ENCODE peak calls at places on chromosome 15, in four cellular contexts. One of them, this sample, is unnamed.

GRCh38 chr15:56737791-56738190 is 4.5 kb upstream of the ZNF280D start:
- DNase-seq in kidney epithelial cell: no peak
- DNase-seq in fibroblast of mammary gland: no peak
- DNase-seq in endothelial cell of umbilical vein: peak; percentile 43
- DNase-seq in this sample: no peak

GRCh38 chr15:44066211-44066827 is 128.8 kb downstream of the FRMD5 start:
- DNase-seq in kidney epithelial cell: peak; percentile 19
- DNase-seq in fibroblast of mammary gland: peak; percentile 75
- DNase-seq in endothelial cell of umbilical vein: peak; percentile 87
- DNase-seq in this sample: peak; percentile 83

GRCh38 chr15:76163429-76164020 is 103.7 kb downstream of the TMEM266 start:
- DNase-seq in kidney epithelial cell: no peak
- DNase-seq in endothelial cell of umbilical vein: no peak
- DNase-seq in fibroblast of mammary gland: peak; percentile 77
- DNase-seq in this sample: peak; percentile 85

GRCh38 chr15:99110581-99111320 is 5.9 kb downstream of the SYNM start:
- DNase-seq in endothelial cell of umbilical vein: no peak
- DNase-seq in kidney epithelial cell: no peak
- DNase-seq in fibroblast of mammary gland: no peak
- DNase-seq in this sample: no peak

GRCh38 chr15:62624541-62625399 is 417.8 kb upstream of the TPM1 start:
- DNase-seq in fibroblast of mammary gland: peak; percentile 92
- DNase-seq in endothelial cell of umbilical vein: no peak
- DNase-seq in kidney epithelial cell: peak; percentile 60
- DNase-seq in this sample: peak; percentile 37

GRCh38 chr15:89385596-89386242 is 51.1 kb upstream of the POLG start:
- DNase-seq in fibroblast of mammary gland: peak; percentile 8
- DNase-seq in endothelial cell of umbilical vein: no peak
- DNase-seq in kidney epithelial cell: no peak
- DNase-seq in this sample: peak; percentile 35

GRCh38 chr15:90664650-90665287 is 52.4 kb upstream of the BLM start:
- DNase-seq in fibroblast of mammary gland: peak; percentile 51
- DNase-seq in kidney epithelial cell: no peak
- DNase-seq in endothelial cell of umbilical vein: peak; percentile 28
- DNase-seq in this sample: peak; percentile 58

GRCh38 chr15:29403778-29404177 is 134.2 kb upstream of the NSMCE3 start:
- DNase-seq in fibroblast of mammary gland: no peak
- DNase-seq in endothelial cell of umbilical vein: no peak
- DNase-seq in kidney epithelial cell: no peak
- DNase-seq in this sample: no peak

GRCh38 chr15:52289629-52290081 is 5.9 kb downstream of the MYO5C start:
- DNase-seq in endothelial cell of umbilical vein: no peak
- DNase-seq in kidney epithelial cell: no peak
- DNase-seq in fibroblast of mammary gland: no peak
- DNase-seq in this sample: no peak

GRCh38 chr15:26260517-26261133 is 397.5 kb upstream of the ATP10A start:
- DNase-seq in kidney epithelial cell: no peak
- DNase-seq in endothelial cell of umbilical vein: no peak
- DNase-seq in fibroblast of mammary gland: peak; percentile 27
- DNase-seq in this sample: peak; percentile 17

GRCh38 chr15:92733934-92734521 is 78.5 kb upstream of the FAM174B start:
- DNase-seq in kidney epithelial cell: no peak
- DNase-seq in fibroblast of mammary gland: peak; percentile 32
- DNase-seq in endothelial cell of umbilical vein: peak; percentile 34
- DNase-seq in this sample: peak; percentile 23

GRCh38 chr15:42619641-42620371 is 44.4 kb downstream of the STARD9 start:
- DNase-seq in endothelial cell of umbilical vein: no peak
- DNase-seq in fibroblast of mammary gland: no peak
- DNase-seq in kidney epithelial cell: no peak
- DNase-seq in this sample: no peak

GRCh38 chr15:36415643-36416042 is 163.8 kb upstream of the CDIN1 start:
- DNase-seq in kidney epithelial cell: no peak
- DNase-seq in endothelial cell of umbilical vein: no peak
- DNase-seq in fibroblast of mammary gland: peak; percentile 75
- DNase-seq in this sample: peak; percentile 80

GRCh38 chr15:62841269-62841628 is 201.3 kb upstream of the TPM1 start:
- DNase-seq in fibroblast of mammary gland: no peak
- DNase-seq in kidney epithelial cell: no peak
- DNase-seq in endothelial cell of umbilical vein: no peak
- DNase-seq in this sample: no peak

GRCh38 chr15:31278056-31278445 is 48.6 kb upstream of the KLF13 start:
- DNase-seq in kidney epithelial cell: no peak
- DNase-seq in endothelial cell of umbilical vein: no peak
- DNase-seq in fibroblast of mammary gland: no peak
- DNase-seq in this sample: no peak

GRCh38 chr15:34890424-34890823 is 79.1 kb downstream of the AQR start:
- DNase-seq in fibroblast of mammary gland: peak; percentile 42
- DNase-seq in kidney epithelial cell: no peak
- DNase-seq in endothelial cell of umbilical vein: no peak
- DNase-seq in this sample: no peak

GRCh38 chr15:67862771-67863441 is 23.1 kb upstream of the RNU6-1 start:
- DNase-seq in fibroblast of mammary gland: no peak
- DNase-seq in kidney epithelial cell: no peak
- DNase-seq in endothelial cell of umbilical vein: no peak
- DNase-seq in this sample: no peak

GRCh38 chr15:56608140-56608778 is 125.0 kb downstream of the ZNF280D start:
- DNase-seq in kidney epithelial cell: no peak
- DNase-seq in endothelial cell of umbilical vein: no peak
- DNase-seq in fibroblast of mammary gland: no peak
- DNase-seq in this sample: no peak

DNA sequence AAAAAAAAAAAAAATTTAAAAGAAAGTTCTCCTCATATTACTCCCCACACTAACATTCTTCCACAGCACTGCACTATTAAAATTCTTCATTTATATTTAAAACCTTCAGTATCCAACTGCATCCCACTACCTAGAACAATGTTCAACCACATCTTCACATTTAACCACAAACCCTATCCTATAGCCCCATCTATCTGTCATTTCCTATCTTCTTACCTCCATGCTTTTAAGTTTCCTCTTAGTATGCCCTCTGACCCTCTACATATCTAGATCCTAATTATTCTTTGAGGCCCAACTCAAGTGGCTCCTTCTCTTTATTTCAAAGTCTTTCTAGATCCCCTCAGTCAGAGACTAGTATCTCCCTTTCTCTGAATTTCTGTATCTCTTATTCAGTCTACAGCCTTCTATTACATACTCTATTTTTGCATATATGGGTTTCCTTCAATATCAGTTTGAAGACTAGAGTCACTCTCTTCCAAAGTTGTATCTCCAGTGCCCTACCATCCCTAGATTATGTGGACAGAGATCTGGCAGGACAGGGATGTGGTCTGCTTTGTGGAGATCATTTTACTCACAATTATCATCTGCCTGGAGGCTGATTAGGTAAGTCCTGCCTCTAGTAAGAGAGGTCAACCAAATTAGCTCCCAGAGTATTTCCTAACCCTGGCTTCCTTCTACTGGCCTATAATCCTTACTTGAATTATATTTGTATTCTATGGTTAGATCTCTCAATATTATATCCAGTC is 1.4 kb downstream of the CIAO2A start:
- DNase-seq in fibroblast of mammary gland: no peak
- DNase-seq in kidney epithelial cell: no peak
- DNase-seq in endothelial cell of umbilical vein: no peak
- DNase-seq in this sample: no peak
- H3K4me3 ChIP-seq in fibroblast of mammary gland: peak overlapping the region; percentile 79
- H3K4me3 ChIP-seq in kidney epithelial cell: no peak overlapping the region
- H3K4me3 ChIP-seq in endothelial cell of umbilical vein: peak overlapping the region; percentile 87
- H3K4me3 ChIP-seq in this sample: no peak overlapping the region

GRCh38 chr15:40564591-40565332 is at the start of gene CCDC32:
- DNase-seq in fibroblast of mammary gland: peak; percentile 98
- DNase-seq in kidney epithelial cell: peak; percentile 98
- DNase-seq in endothelial cell of umbilical vein: peak; percentile 99
- DNase-seq in this sample: peak; percentile 98

GRCh38 chr15:40569139-40569953 is at the start of gene RPUSD2:
- DNase-seq in endothelial cell of umbilical vein: peak; percentile 92
- DNase-seq in kidney epithelial cell: peak; percentile 60
- DNase-seq in fibroblast of mammary gland: peak; percentile 89
- DNase-seq in this sample: peak; percentile 92

GRCh38 chr15:40565333-40566238 is 744 bp upstream of the CCDC32 start:
- DNase-seq in fibroblast of mammary gland: no peak
- DNase-seq in kidney epithelial cell: no peak
- DNase-seq in endothelial cell of umbilical vein: no peak
- DNase-seq in this sample: no peak

GRCh38 chr15:40562691-40563090 is 2.2 kb downstream of the CCDC32 start:
- DNase-seq in fibroblast of mammary gland: no peak
- DNase-seq in endothelial cell of umbilical vein: no peak
- DNase-seq in kidney epithelial cell: no peak
- DNase-seq in this sample: no peak

GRCh38 chr15:40567111-40567510 is 2.0 kb upstream of the RPUSD2 start:
- DNase-seq in fibroblast of mammary gland: no peak
- DNase-seq in endothelial cell of umbilical vein: peak; percentile 13
- DNase-seq in kidney epithelial cell: no peak
- DNase-seq in this sample: peak; percentile 25
- TF ChIP-seq CTCF in fibroblast of mammary gland: no peak
- TF ChIP-seq CTCF in endothelial cell of umbilical vein: peak; percentile 23
- TF ChIP-seq CTCF in kidney epithelial cell: peak; percentile 28
- TF ChIP-seq CTCF in this sample: peak; percentile 29

GRCh38 chr15:49421991-49422390 is 1.1 kb upstream of the FGF7 start:
- DNase-seq in kidney epithelial cell: no peak
- DNase-seq in fibroblast of mammary gland: peak; percentile 82
- DNase-seq in endothelial cell of umbilical vein: peak; percentile 65
- DNase-seq in this sample: peak; percentile 81
- H3K4me3 ChIP-seq in kidney epithelial cell: no peak overlapping the region
- H3K4me3 ChIP-seq in fibroblast of mammary gland: no peak overlapping the region
- H3K4me3 ChIP-seq in endothelial cell of umbilical vein: peak overlapping the region; percentile 9
- H3K4me3 ChIP-seq in this sample: no peak overlapping the region

GRCh38 chr15:66505430-66505811 is 295 bp downstream of the ZWILCH start:
- DNase-seq in endothelial cell of umbilical vein: no peak
- DNase-seq in kidney epithelial cell: no peak
- DNase-seq in fibroblast of mammary gland: peak; percentile 63
- DNase-seq in this sample: peak; percentile 65

GRCh38 chr15:66503780-66504562 is 684 bp downstream of the RPL4 start:
- DNase-seq in kidney epithelial cell: no peak
- DNase-seq in fibroblast of mammary gland: peak; percentile 22
- DNase-seq in endothelial cell of umbilical vein: peak; percentile 24
- DNase-seq in this sample: no peak

GRCh38 chr15:66502491-66502890 is 2.2 kb downstream of the RPL4 start:
- DNase-seq in endothelial cell of umbilical vein: no peak
- DNase-seq in fibroblast of mammary gland: no peak
- DNase-seq in kidney epithelial cell: no peak
- DNase-seq in this sample: no peak

GRCh38 chr15:66505818-66506217 is 692 bp downstream of the ZWILCH start:
- DNase-seq in endothelial cell of umbilical vein: no peak
- DNase-seq in fibroblast of mammary gland: no peak
- DNase-seq in kidney epithelial cell: no peak
- DNase-seq in this sample: no peak

GRCh38 chr15:66504563-66505429 is at the start of the genes RPL4 and ZWILCH:
- DNase-seq in fibroblast of mammary gland: peak; percentile 86
- DNase-seq in endothelial cell of umbilical vein: peak; percentile 86
- DNase-seq in kidney epithelial cell: peak; percentile 63
- DNase-seq in this sample: peak; percentile 93
- TF ChIP-seq CTCF in fibroblast of mammary gland: no peak
- TF ChIP-seq CTCF in endothelial cell of umbilical vein: no peak
- TF ChIP-seq CTCF in kidney epithelial cell: no peak
- TF ChIP-seq CTCF in this sample: no peak

GRCh38 chr15:100309109-100309983 is 32.4 kb downstream of the ADAMTS17 start:
- DNase-seq in endothelial cell of umbilical vein: no peak
- DNase-seq in fibroblast of mammary gland: no peak
- DNase-seq in kidney epithelial cell: no peak
- DNase-seq in this sample: no peak
- H3K4me3 ChIP-seq in endothelial cell of umbilical vein: no peak overlapping the region
- H3K4me3 ChIP-seq in fibroblast of mammary gland: no peak overlapping the region
- H3K4me3 ChIP-seq in kidney epithelial cell: no peak overlapping the region
- H3K4me3 ChIP-seq in this sample: no peak overlapping the region

This sample was measured in cardiac fibroblast.